ENCODE peak calls at places on chromosome 22, in nine cellular contexts. One of them, this sample, is unnamed.

GRCh38 chr22:40524392-40525249 is 111.9 kb downstream of the MRTFA start:
- DNase-seq in dorsolateral prefrontal cortex: no peak
- DNase-seq in NCI-H1436: no peak
- DNase-seq in stimulated activated CD4-positive, alpha-beta T cell treated with anti-CD3 and anti-CD28 coated beads, Interleukin-1b, Interleukin-23, amount 100 ng/mL, for 1 hour: no peak
- DNase-seq in midbrain: no peak
- DNase-seq in T-helper 17 cell: no peak
- DNase-seq in WTC11: no peak
- DNase-seq in anterior cingulate cortex: no peak
- DNase-seq in stimulated activated CD8-positive, alpha-beta memory T cell treated with anti-CD3 and anti-CD28 coated beads, Interleukin-2, amount 100 ng/mL, for 48 hours: no peak
- DNase-seq in this sample: peak

GRCh38 chr22:50027639-50028537 is 15.3 kb upstream of the IL17REL start:
- DNase-seq in dorsolateral prefrontal cortex: peak
- DNase-seq in NCI-H1436: no peak
- DNase-seq in stimulated activated CD4-positive, alpha-beta T cell treated with anti-CD3 and anti-CD28 coated beads, Interleukin-1b, Interleukin-23, amount 100 ng/mL, for 1 hour: no peak
- DNase-seq in midbrain: no peak
- DNase-seq in T-helper 17 cell: no peak
- DNase-seq in WTC11: no peak
- DNase-seq in anterior cingulate cortex: no peak
- DNase-seq in stimulated activated CD8-positive, alpha-beta memory T cell treated with anti-CD3 and anti-CD28 coated beads, Interleukin-2, amount 100 ng/mL, for 48 hours: no peak
- DNase-seq in this sample: no peak

GRCh38 chr22:44567846-44568493 is 69.9 kb upstream of the RTL6 start:
- DNase-seq in dorsolateral prefrontal cortex: no peak
- DNase-seq in NCI-H1436: no peak
- DNase-seq in stimulated activated CD4-positive, alpha-beta T cell treated with anti-CD3 and anti-CD28 coated beads, Interleukin-1b, Interleukin-23, amount 100 ng/mL, for 1 hour: peak
- DNase-seq in midbrain: no peak
- DNase-seq in T-helper 17 cell: no peak
- DNase-seq in WTC11: peak
- DNase-seq in anterior cingulate cortex: no peak
- DNase-seq in stimulated activated CD8-positive, alpha-beta memory T cell treated with anti-CD3 and anti-CD28 coated beads, Interleukin-2, amount 100 ng/mL, for 48 hours: peak
- DNase-seq in this sample: peak

GRCh38 chr22:38462960-38463784 is 4.7 kb upstream of the KDELR3 start:
- DNase-seq in dorsolateral prefrontal cortex: no peak
- DNase-seq in NCI-H1436: peak
- DNase-seq in stimulated activated CD4-positive, alpha-beta T cell treated with anti-CD3 and anti-CD28 coated beads, Interleukin-1b, Interleukin-23, amount 100 ng/mL, for 1 hour: no peak
- DNase-seq in midbrain: no peak
- DNase-seq in T-helper 17 cell: no peak
- DNase-seq in WTC11: peak
- DNase-seq in anterior cingulate cortex: no peak
- DNase-seq in stimulated activated CD8-positive, alpha-beta memory T cell treated with anti-CD3 and anti-CD28 coated beads, Interleukin-2, amount 100 ng/mL, for 48 hours: no peak
- DNase-seq in this sample: no peak

GRCh38 chr22:46057762-46058420 is 80.9 kb upstream of the WNT7B start:
- DNase-seq in dorsolateral prefrontal cortex: peak
- DNase-seq in NCI-H1436: peak
- DNase-seq in stimulated activated CD4-positive, alpha-beta T cell treated with anti-CD3 and anti-CD28 coated beads, Interleukin-1b, Interleukin-23, amount 100 ng/mL, for 1 hour: no peak
- DNase-seq in midbrain: no peak
- DNase-seq in T-helper 17 cell: no peak
- DNase-seq in WTC11: peak
- DNase-seq in anterior cingulate cortex: no peak
- DNase-seq in stimulated activated CD8-positive, alpha-beta memory T cell treated with anti-CD3 and anti-CD28 coated beads, Interleukin-2, amount 100 ng/mL, for 48 hours: no peak
- DNase-seq in this sample: no peak

GRCh38 chr22:37012262-37012904 is 6.9 kb downstream of the TST start:
- DNase-seq in dorsolateral prefrontal cortex: no peak
- DNase-seq in NCI-H1436: no peak
- DNase-seq in stimulated activated CD4-positive, alpha-beta T cell treated with anti-CD3 and anti-CD28 coated beads, Interleukin-1b, Interleukin-23, amount 100 ng/mL, for 1 hour: no peak
- DNase-seq in midbrain: peak
- DNase-seq in T-helper 17 cell: no peak
- DNase-seq in WTC11: no peak
- DNase-seq in anterior cingulate cortex: no peak
- DNase-seq in stimulated activated CD8-positive, alpha-beta memory T cell treated with anti-CD3 and anti-CD28 coated beads, Interleukin-2, amount 100 ng/mL, for 48 hours: no peak
- DNase-seq in this sample: no peak

GRCh38 chr22:27564806-27565205 is 236.8 kb downstream of the MN1 start:
- DNase-seq in dorsolateral prefrontal cortex: no peak
- DNase-seq in NCI-H1436: no peak
- DNase-seq in stimulated activated CD4-positive, alpha-beta T cell treated with anti-CD3 and anti-CD28 coated beads, Interleukin-1b, Interleukin-23, amount 100 ng/mL, for 1 hour: no peak
- DNase-seq in midbrain: no peak
- DNase-seq in T-helper 17 cell: no peak
- DNase-seq in WTC11: no peak
- DNase-seq in anterior cingulate cortex: no peak
- DNase-seq in stimulated activated CD8-positive, alpha-beta memory T cell treated with anti-CD3 and anti-CD28 coated beads, Interleukin-2, amount 100 ng/mL, for 48 hours: no peak
- DNase-seq in this sample: peak

GRCh38 chr22:33577862-33578411 is 342.3 kb downstream of the LARGE1 start:
- DNase-seq in dorsolateral prefrontal cortex: no peak
- DNase-seq in NCI-H1436: no peak
- DNase-seq in stimulated activated CD4-positive, alpha-beta T cell treated with anti-CD3 and anti-CD28 coated beads, Interleukin-1b, Interleukin-23, amount 100 ng/mL, for 1 hour: no peak
- DNase-seq in midbrain: no peak
- DNase-seq in T-helper 17 cell: no peak
- DNase-seq in WTC11: no peak
- DNase-seq in anterior cingulate cortex: no peak
- DNase-seq in stimulated activated CD8-positive, alpha-beta memory T cell treated with anti-CD3 and anti-CD28 coated beads, Interleukin-2, amount 100 ng/mL, for 48 hours: no peak
- DNase-seq in this sample: no peak

GRCh38 chr22:44449683-44450425 is 48.2 kb downstream of the RTL6 start:
- DNase-seq in dorsolateral prefrontal cortex: no peak
- DNase-seq in NCI-H1436: no peak
- DNase-seq in stimulated activated CD4-positive, alpha-beta T cell treated with anti-CD3 and anti-CD28 coated beads, Interleukin-1b, Interleukin-23, amount 100 ng/mL, for 1 hour: no peak
- DNase-seq in midbrain: peak
- DNase-seq in T-helper 17 cell: no peak
- DNase-seq in WTC11: no peak
- DNase-seq in anterior cingulate cortex: no peak
- DNase-seq in stimulated activated CD8-positive, alpha-beta memory T cell treated with anti-CD3 and anti-CD28 coated beads, Interleukin-2, amount 100 ng/mL, for 48 hours: no peak
- DNase-seq in this sample: no peak

GRCh38 chr22:50621948-50622722 is 5.8 kb downstream of the ARSA start:
- DNase-seq in dorsolateral prefrontal cortex: no peak
- DNase-seq in NCI-H1436: no peak
- DNase-seq in stimulated activated CD4-positive, alpha-beta T cell treated with anti-CD3 and anti-CD28 coated beads, Interleukin-1b, Interleukin-23, amount 100 ng/mL, for 1 hour: no peak
- DNase-seq in midbrain: no peak
- DNase-seq in T-helper 17 cell: no peak
- DNase-seq in WTC11: no peak
- DNase-seq in anterior cingulate cortex: no peak
- DNase-seq in stimulated activated CD8-positive, alpha-beta memory T cell treated with anti-CD3 and anti-CD28 coated beads, Interleukin-2, amount 100 ng/mL, for 48 hours: no peak
- DNase-seq in this sample: peak

GRCh38 chr22:39266398-39267030 is 21.7 kb upstream of the PDGFB start:
- DNase-seq in dorsolateral prefrontal cortex: no peak
- DNase-seq in NCI-H1436: no peak
- DNase-seq in stimulated activated CD4-positive, alpha-beta T cell treated with anti-CD3 and anti-CD28 coated beads, Interleukin-1b, Interleukin-23, amount 100 ng/mL, for 1 hour: no peak
- DNase-seq in midbrain: peak
- DNase-seq in T-helper 17 cell: no peak
- DNase-seq in WTC11: no peak
- DNase-seq in anterior cingulate cortex: no peak
- DNase-seq in stimulated activated CD8-positive, alpha-beta memory T cell treated with anti-CD3 and anti-CD28 coated beads, Interleukin-2, amount 100 ng/mL, for 48 hours: no peak
- DNase-seq in this sample: peak

GRCh38 chr22:42918500-42918899 is 61.4 kb upstream of the ARFGAP3 start:
- DNase-seq in dorsolateral prefrontal cortex: no peak
- DNase-seq in NCI-H1436: no peak
- DNase-seq in stimulated activated CD4-positive, alpha-beta T cell treated with anti-CD3 and anti-CD28 coated beads, Interleukin-1b, Interleukin-23, amount 100 ng/mL, for 1 hour: no peak
- DNase-seq in midbrain: no peak
- DNase-seq in T-helper 17 cell: no peak
- DNase-seq in WTC11: no peak
- DNase-seq in anterior cingulate cortex: no peak
- DNase-seq in stimulated activated CD8-positive, alpha-beta memory T cell treated with anti-CD3 and anti-CD28 coated beads, Interleukin-2, amount 100 ng/mL, for 48 hours: no peak
- DNase-seq in this sample: peak

GRCh38 chr22:20940178-20940790 is 23.1 kb downstream of the CRKL start:
- DNase-seq in dorsolateral prefrontal cortex: no peak
- DNase-seq in NCI-H1436: no peak
- DNase-seq in stimulated activated CD4-positive, alpha-beta T cell treated with anti-CD3 and anti-CD28 coated beads, Interleukin-1b, Interleukin-23, amount 100 ng/mL, for 1 hour: no peak
- DNase-seq in midbrain: no peak
- DNase-seq in T-helper 17 cell: no peak
- DNase-seq in WTC11: no peak
- DNase-seq in anterior cingulate cortex: no peak
- DNase-seq in stimulated activated CD8-positive, alpha-beta memory T cell treated with anti-CD3 and anti-CD28 coated beads, Interleukin-2, amount 100 ng/mL, for 48 hours: no peak
- DNase-seq in this sample: no peak

GRCh38 chr22:47437110-47437509 is 674.7 kb downstream of the TBC1D22A start:
- DNase-seq in dorsolateral prefrontal cortex: no peak
- DNase-seq in NCI-H1436: no peak
- DNase-seq in stimulated activated CD4-positive, alpha-beta T cell treated with anti-CD3 and anti-CD28 coated beads, Interleukin-1b, Interleukin-23, amount 100 ng/mL, for 1 hour: no peak
- DNase-seq in midbrain: no peak
- DNase-seq in T-helper 17 cell: no peak
- DNase-seq in WTC11: no peak
- DNase-seq in anterior cingulate cortex: no peak
- DNase-seq in stimulated activated CD8-positive, alpha-beta memory T cell treated with anti-CD3 and anti-CD28 coated beads, Interleukin-2, amount 100 ng/mL, for 48 hours: no peak
- DNase-seq in this sample: no peak

GRCh38 chr22:40498454-40499186 is 128.2 kb downstream of the SGSM3 start:
- DNase-seq in dorsolateral prefrontal cortex: no peak
- DNase-seq in NCI-H1436: no peak
- DNase-seq in stimulated activated CD4-positive, alpha-beta T cell treated with anti-CD3 and anti-CD28 coated beads, Interleukin-1b, Interleukin-23, amount 100 ng/mL, for 1 hour: no peak
- DNase-seq in midbrain: no peak
- DNase-seq in T-helper 17 cell: no peak
- DNase-seq in WTC11: no peak
- DNase-seq in anterior cingulate cortex: no peak
- DNase-seq in stimulated activated CD8-positive, alpha-beta memory T cell treated with anti-CD3 and anti-CD28 coated beads, Interleukin-2, amount 100 ng/mL, for 48 hours: no peak
- DNase-seq in this sample: peak

GRCh38 chr22:35802885-35803284 is 85.2 kb downstream of the APOL5 start:
- DNase-seq in dorsolateral prefrontal cortex: no peak
- DNase-seq in NCI-H1436: no peak
- DNase-seq in stimulated activated CD4-positive, alpha-beta T cell treated with anti-CD3 and anti-CD28 coated beads, Interleukin-1b, Interleukin-23, amount 100 ng/mL, for 1 hour: no peak
- DNase-seq in midbrain: no peak
- DNase-seq in T-helper 17 cell: no peak
- DNase-seq in WTC11: no peak
- DNase-seq in anterior cingulate cortex: no peak
- DNase-seq in stimulated activated CD8-positive, alpha-beta memory T cell treated with anti-CD3 and anti-CD28 coated beads, Interleukin-2, amount 100 ng/mL, for 48 hours: no peak
- DNase-seq in this sample: no peak

GRCh38 chr22:45477366-45478107 is 25.1 kb upstream of the FBLN1 start:
- DNase-seq in dorsolateral prefrontal cortex: no peak
- DNase-seq in NCI-H1436: no peak
- DNase-seq in stimulated activated CD4-positive, alpha-beta T cell treated with anti-CD3 and anti-CD28 coated beads, Interleukin-1b, Interleukin-23, amount 100 ng/mL, for 1 hour: no peak
- DNase-seq in midbrain: no peak
- DNase-seq in T-helper 17 cell: no peak
- DNase-seq in WTC11: no peak
- DNase-seq in anterior cingulate cortex: no peak
- DNase-seq in stimulated activated CD8-positive, alpha-beta memory T cell treated with anti-CD3 and anti-CD28 coated beads, Interleukin-2, amount 100 ng/mL, for 48 hours: no peak
- DNase-seq in this sample: no peak

GRCh38 chr22:27919943-27920755 is 1.1 kb upstream of the PITPNB start:
- DNase-seq in dorsolateral prefrontal cortex: no peak
- DNase-seq in NCI-H1436: no peak
- DNase-seq in stimulated activated CD4-positive, alpha-beta T cell treated with anti-CD3 and anti-CD28 coated beads, Interleukin-1b, Interleukin-23, amount 100 ng/mL, for 1 hour: no peak
- DNase-seq in midbrain: peak
- DNase-seq in T-helper 17 cell: no peak
- DNase-seq in WTC11: no peak
- DNase-seq in anterior cingulate cortex: no peak
- DNase-seq in stimulated activated CD8-positive, alpha-beta memory T cell treated with anti-CD3 and anti-CD28 coated beads, Interleukin-2, amount 100 ng/mL, for 48 hours: no peak
- DNase-seq in this sample: peak

GRCh38 chr22:19495562-19496323 is 16.0 kb downstream of the CDC45 start:
- DNase-seq in dorsolateral prefrontal cortex: no peak
- DNase-seq in NCI-H1436: no peak
- DNase-seq in stimulated activated CD4-positive, alpha-beta T cell treated with anti-CD3 and anti-CD28 coated beads, Interleukin-1b, Interleukin-23, amount 100 ng/mL, for 1 hour: no peak
- DNase-seq in midbrain: no peak
- DNase-seq in T-helper 17 cell: no peak
- DNase-seq in WTC11: no peak
- DNase-seq in anterior cingulate cortex: no peak
- DNase-seq in stimulated activated CD8-positive, alpha-beta memory T cell treated with anti-CD3 and anti-CD28 coated beads, Interleukin-2, amount 100 ng/mL, for 48 hours: no peak
- DNase-seq in this sample: peak

GRCh38 chr22:20972014-20972797 is 5.2 kb downstream of the AIFM3 start:
- DNase-seq in dorsolateral prefrontal cortex: no peak
- DNase-seq in NCI-H1436: no peak
- DNase-seq in stimulated activated CD4-positive, alpha-beta T cell treated with anti-CD3 and anti-CD28 coated beads, Interleukin-1b, Interleukin-23, amount 100 ng/mL, for 1 hour: no peak
- DNase-seq in midbrain: no peak
- DNase-seq in T-helper 17 cell: no peak
- DNase-seq in WTC11: no peak
- DNase-seq in anterior cingulate cortex: no peak
- DNase-seq in stimulated activated CD8-positive, alpha-beta memory T cell treated with anti-CD3 and anti-CD28 coated beads, Interleukin-2, amount 100 ng/mL, for 48 hours: no peak
- DNase-seq in this sample: no peak

GRCh38 chr22:37018815-37019308 is 385 bp downstream of the TST start:
- DNase-seq in dorsolateral prefrontal cortex: no peak
- DNase-seq in NCI-H1436: no peak
- DNase-seq in stimulated activated CD4-positive, alpha-beta T cell treated with anti-CD3 and anti-CD28 coated beads, Interleukin-1b, Interleukin-23, amount 100 ng/mL, for 1 hour: no peak
- DNase-seq in midbrain: peak
- DNase-seq in T-helper 17 cell: no peak
- DNase-seq in WTC11: peak
- DNase-seq in anterior cingulate cortex: no peak
- DNase-seq in stimulated activated CD8-positive, alpha-beta memory T cell treated with anti-CD3 and anti-CD28 coated beads, Interleukin-2, amount 100 ng/mL, for 48 hours: no peak
- DNase-seq in this sample: peak

GRCh38 chr22:23124611-23125511 is 16.9 kb downstream of the RSPH14 start:
- DNase-seq in dorsolateral prefrontal cortex: no peak
- DNase-seq in NCI-H1436: no peak
- DNase-seq in stimulated activated CD4-positive, alpha-beta T cell treated with anti-CD3 and anti-CD28 coated beads, Interleukin-1b, Interleukin-23, amount 100 ng/mL, for 1 hour: no peak
- DNase-seq in midbrain: no peak
- DNase-seq in T-helper 17 cell: no peak
- DNase-seq in WTC11: no peak
- DNase-seq in anterior cingulate cortex: no peak
- DNase-seq in stimulated activated CD8-positive, alpha-beta memory T cell treated with anti-CD3 and anti-CD28 coated beads, Interleukin-2, amount 100 ng/mL, for 48 hours: no peak
- DNase-seq in this sample: no peak

GRCh38 chr22:47174671-47175111 is 412.2 kb downstream of the TBC1D22A start:
- DNase-seq in dorsolateral prefrontal cortex: no peak
- DNase-seq in NCI-H1436: no peak
- DNase-seq in stimulated activated CD4-positive, alpha-beta T cell treated with anti-CD3 and anti-CD28 coated beads, Interleukin-1b, Interleukin-23, amount 100 ng/mL, for 1 hour: no peak
- DNase-seq in midbrain: no peak
- DNase-seq in T-helper 17 cell: peak
- DNase-seq in WTC11: peak
- DNase-seq in anterior cingulate cortex: no peak
- DNase-seq in stimulated activated CD8-positive, alpha-beta memory T cell treated with anti-CD3 and anti-CD28 coated beads, Interleukin-2, amount 100 ng/mL, for 48 hours: no peak
- DNase-seq in this sample: no peak

GRCh38 chr22:37491106-37491505 is 4.9 kb upstream of the MFNG start:
- DNase-seq in dorsolateral prefrontal cortex: no peak
- DNase-seq in NCI-H1436: no peak
- DNase-seq in stimulated activated CD4-positive, alpha-beta T cell treated with anti-CD3 and anti-CD28 coated beads, Interleukin-1b, Interleukin-23, amount 100 ng/mL, for 1 hour: no peak
- DNase-seq in midbrain: no peak
- DNase-seq in T-helper 17 cell: no peak
- DNase-seq in WTC11: no peak
- DNase-seq in anterior cingulate cortex: no peak
- DNase-seq in stimulated activated CD8-positive, alpha-beta memory T cell treated with anti-CD3 and anti-CD28 coated beads, Interleukin-2, amount 100 ng/mL, for 48 hours: no peak
- DNase-seq in this sample: no peak

GRCh38 chr22:47631571-47632102 is 869.2 kb downstream of the TBC1D22A start:
- DNase-seq in dorsolateral prefrontal cortex: no peak
- DNase-seq in NCI-H1436: peak
- DNase-seq in stimulated activated CD4-positive, alpha-beta T cell treated with anti-CD3 and anti-CD28 coated beads, Interleukin-1b, Interleukin-23, amount 100 ng/mL, for 1 hour: no peak
- DNase-seq in midbrain: no peak
- DNase-seq in T-helper 17 cell: no peak
- DNase-seq in WTC11: no peak
- DNase-seq in anterior cingulate cortex: no peak
- DNase-seq in stimulated activated CD8-positive, alpha-beta memory T cell treated with anti-CD3 and anti-CD28 coated beads, Interleukin-2, amount 100 ng/mL, for 48 hours: no peak
- DNase-seq in this sample: no peak

GRCh38 chr22:47036936-47037485 is 274.6 kb downstream of the TBC1D22A start:
- DNase-seq in dorsolateral prefrontal cortex: no peak
- DNase-seq in NCI-H1436: no peak
- DNase-seq in stimulated activated CD4-positive, alpha-beta T cell treated with anti-CD3 and anti-CD28 coated beads, Interleukin-1b, Interleukin-23, amount 100 ng/mL, for 1 hour: no peak
- DNase-seq in midbrain: no peak
- DNase-seq in T-helper 17 cell: no peak
- DNase-seq in WTC11: no peak
- DNase-seq in anterior cingulate cortex: no peak
- DNase-seq in stimulated activated CD8-positive, alpha-beta memory T cell treated with anti-CD3 and anti-CD28 coated beads, Interleukin-2, amount 100 ng/mL, for 48 hours: no peak
- DNase-seq in this sample: no peak

This sample was measured in bronchial epithelial cell.